ENCODE peak calls at places on chromosomes 12 and 14, in seven cellular contexts. D, B, Q, L, Y, Z and K are unnamed samples.

GRCh38 chr14:90416649-90417237 is 19.9 kb downstream of the CALM1 start:
- DNase-seq in L (no peak), B (no peak), Z (no peak), Y (no peak), D (no peak), Q (no peak), K (no peak)

GRCh38 chr14:24215495-24216344 is at the start of gene MDP1:
- DNase-seq in B (peak), Y (peak), Q (peak), Z (peak), D (peak), L (peak), K (peak)

GRCh38 chr12:32115404-32116104 is 8.9 kb downstream of the BICD1 start:
- DNase-seq in B (no peak), Z (peak), Y (peak), D (peak), L (no peak), Q (peak), K (peak)

GRCh38 chr12:65611396-65611795 is 212.9 kb upstream of the HMGA2 start:
- DNase-seq in Y (no peak), B (no peak), Z (no peak), L (no peak), Q (no peak), D (no peak), K (no peak)

GRCh38 chr14:34324363-34324795 is 137.7 kb downstream of the SPTSSA start:
- DNase-seq in Q (peak), Z (peak), B (no peak), L (no peak), Y (no peak), D (peak), K (peak)

GRCh38 chr12:116423053-116423452 is 136.1 kb upstream of the MAP1LC3B2 start:
- DNase-seq in Q (peak), Z (peak), L (no peak), B (no peak), Y (no peak), D (peak), K (peak)

GRCh38 chr14:58832010-58832409 is 194.2 kb downstream of the DACT1 start:
- DNase-seq in Y (no peak), Z (peak), Q (no peak), B (no peak), L (no peak), D (no peak), K (no peak)

GRCh38 chr12:6424848-6425247 is 19.9 kb upstream of the CD27 start:
- DNase-seq in L (no peak), Z (no peak), Q (no peak), B (no peak), D (no peak), Y (no peak), K (no peak)

GRCh38 chr14:75310295-75311059 is 31.8 kb downstream of the FOS start:
- DNase-seq in Z (peak), D (peak), B (no peak), L (no peak), Y (peak), Q (peak), K (peak)

GRCh38 chr14:56797003-56797568 is 13.2 kb downstream of the OTX2 start:
- DNase-seq in Y (no peak), D (no peak), Q (no peak), Z (no peak), L (no peak), B (no peak), K (no peak)

GRCh38 chr14:102909462-102909861 is 13.0 kb upstream of the AMN start:
- DNase-seq in Q (no peak), L (no peak), Y (no peak), D (no peak), B (no peak), Z (no peak), K (no peak)

GRCh38 chr12:83017001-83017400 is 330.3 kb downstream of the TMTC2 start:
- DNase-seq in L (no peak), B (no peak), Q (no peak), Z (peak), Y (no peak), D (no peak), K (no peak)

GRCh38 chr14:72451081-72451972 is 442.6 kb downstream of the DPF3 start:
- DNase-seq in B (peak), D (no peak), Y (peak), Q (no peak), L (no peak), Z (no peak), K (no peak)

GRCh38 chr12:50353869-50354593 is 42.4 kb downstream of the FAM186A start:
- DNase-seq in L (no peak), D (peak), Z (no peak), Y (peak), B (no peak), Q (peak), K (peak)

GRCh38 chr14:24177928-24178327 is 6.0 kb downstream of the REC8 start:
- DNase-seq in D (no peak), Y (no peak), L (no peak), Z (no peak), B (no peak), Q (no peak), K (no peak)

DNA sequence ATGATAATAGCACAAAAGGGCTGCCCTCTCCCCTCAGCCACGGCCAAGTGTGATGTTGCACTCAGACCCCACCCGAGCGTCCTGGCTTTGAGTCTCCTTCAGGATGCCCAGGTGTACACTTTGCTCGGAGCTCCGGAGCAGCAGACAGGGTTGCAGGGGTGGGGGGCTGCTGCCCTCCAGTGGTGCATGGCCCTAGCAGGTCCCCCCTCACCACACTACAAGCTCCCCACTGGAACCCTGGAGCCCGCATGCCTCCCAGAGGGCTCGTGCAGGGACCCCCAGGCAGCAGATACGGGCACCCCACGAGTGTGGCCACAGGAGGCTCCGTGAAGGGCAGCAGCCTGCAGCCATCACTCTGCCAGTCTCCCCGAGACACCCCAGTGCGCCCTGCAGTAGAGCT is 69.9 kb upstream of the C14orf180 start:
- DNase-seq in L (no peak), Y (no peak), D (no peak), Q (no peak), Z (no peak), B (no peak), K (no peak)
- TF ChIP-seq CTCF in L (no peak), Y (no peak), D (no peak), Q (no peak), Z (no peak), B (no peak), K (no peak)

GRCh38 chr12:95574030-95574429 is 22.8 kb upstream of the USP44 start:
- DNase-seq in L (no peak), B (no peak), Y (no peak), D (no peak), Z (no peak), Q (no peak), K (no peak)
- H3K4me3 ChIP-seq in L (no peak), B (peak), Y (no peak), D (no peak), Z (no peak), Q (no peak), K (no peak)

DNA sequence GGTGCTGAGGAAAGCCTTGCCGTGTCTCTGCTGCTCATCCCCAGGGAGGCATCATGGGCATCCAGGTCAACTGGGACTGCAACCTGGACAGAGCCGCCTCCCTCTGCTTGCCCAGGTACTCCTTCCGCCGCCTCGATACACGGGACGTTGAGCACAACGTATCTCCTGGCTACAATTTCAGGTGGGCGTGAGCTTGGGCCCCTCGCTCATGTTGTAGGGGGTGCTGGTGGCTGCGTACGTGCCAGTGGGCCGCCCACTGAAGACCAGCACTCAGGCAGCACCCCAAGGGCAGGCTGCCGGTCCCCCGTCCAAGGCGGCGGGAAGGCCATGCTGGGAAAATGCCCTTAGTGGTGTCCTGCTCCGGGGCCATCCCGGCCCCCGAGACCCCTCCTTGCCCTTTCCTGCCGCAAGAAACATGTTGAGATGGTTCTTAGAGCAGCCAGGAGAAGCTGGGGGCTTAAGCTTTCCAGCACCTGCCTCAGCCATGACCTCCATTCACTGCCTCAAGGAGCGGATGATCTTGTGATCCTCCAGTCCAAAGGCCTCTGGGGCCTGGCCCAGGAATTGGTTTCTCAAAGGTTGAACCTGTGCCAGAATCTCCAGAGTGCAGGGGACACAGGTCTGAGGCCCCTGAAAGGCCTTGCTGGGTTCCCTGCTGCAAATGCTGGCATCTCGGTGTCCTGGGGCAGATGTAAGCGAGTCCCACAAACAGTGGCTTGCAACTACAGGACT is 19.2 kb downstream of the P2RX4 start:
- DNase-seq in B (no peak), D (no peak), Y (no peak), Q (no peak), L (no peak), Z (no peak), K (no peak)
- TF ChIP-seq CTCF in B (no peak), D (no peak), Y (no peak), Q (no peak), L (no peak), Z (no peak), K (no peak)

GRCh38 chr12:51815571-51815970 is 32.9 kb downstream of the FIGNL2 start:
- DNase-seq in Q (no peak), Z (no peak), D (no peak), Y (no peak), B (no peak), L (no peak), K (no peak)

GRCh38 chr12:51812871-51813270 is 35.6 kb downstream of the FIGNL2 start:
- DNase-seq in Y (no peak), Z (no peak), D (no peak), Q (no peak), B (no peak), L (no peak), K (no peak)

GRCh38 chr12:51817027-51817953 is 31.2 kb downstream of the FIGNL2 start:
- DNase-seq in Z (no peak), L (no peak), Q (no peak), Y (no peak), B (no peak), D (no peak), K (no peak)

GRCh38 chr12:51813931-51814310 is 34.6 kb downstream of the FIGNL2 start:
- DNase-seq in B (no peak), D (no peak), Y (no peak), Z (no peak), Q (no peak), L (no peak), K (no peak)

DNA sequence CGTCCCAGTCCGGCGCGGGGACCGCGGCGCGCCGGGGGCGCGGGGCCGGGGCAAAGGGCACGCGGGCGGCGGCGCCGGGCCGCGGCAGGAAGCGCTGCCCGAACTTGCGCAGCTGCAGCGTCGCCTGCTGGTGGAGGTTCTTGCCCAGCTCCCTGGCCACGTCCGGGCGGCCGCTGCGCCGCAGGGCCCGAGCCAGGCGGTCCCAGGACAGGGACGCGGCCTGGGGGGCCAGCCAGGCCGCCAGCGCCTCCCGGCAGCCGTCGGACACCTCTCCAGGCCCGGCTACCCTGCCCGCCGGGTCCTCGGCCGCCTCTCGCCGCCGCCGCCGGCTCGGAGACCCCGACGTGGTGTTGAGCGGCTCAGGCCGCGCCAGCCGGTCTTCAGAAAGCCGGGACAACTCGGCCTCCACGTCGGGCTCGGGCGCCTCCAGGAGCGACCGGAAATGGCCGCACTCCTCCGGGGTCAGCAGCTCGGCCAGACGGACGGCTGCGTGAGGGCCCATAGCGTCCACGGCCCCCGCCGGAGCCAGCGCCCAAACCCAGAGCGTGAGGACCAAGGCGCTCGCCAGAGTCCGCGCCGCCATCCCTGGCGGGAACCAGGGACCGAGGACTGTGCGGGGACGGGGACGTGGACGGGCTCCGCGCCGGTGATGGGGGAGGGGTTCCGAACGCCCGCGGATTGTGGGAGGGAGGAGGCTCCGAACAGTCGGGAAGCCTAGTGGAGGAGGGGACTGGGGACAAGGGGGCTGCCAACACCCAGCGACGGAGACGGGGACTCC is 34.0 kb downstream of the FIGNL2 start:
- DNase-seq in B (peak), L (no peak), Y (no peak), D (peak), Q (peak), Z (peak), K (peak)
- H3K4me3 ChIP-seq in B (no peak), L (peak), Y (peak), D (peak), Q (peak), Z (no peak), K (peak)

DNA sequence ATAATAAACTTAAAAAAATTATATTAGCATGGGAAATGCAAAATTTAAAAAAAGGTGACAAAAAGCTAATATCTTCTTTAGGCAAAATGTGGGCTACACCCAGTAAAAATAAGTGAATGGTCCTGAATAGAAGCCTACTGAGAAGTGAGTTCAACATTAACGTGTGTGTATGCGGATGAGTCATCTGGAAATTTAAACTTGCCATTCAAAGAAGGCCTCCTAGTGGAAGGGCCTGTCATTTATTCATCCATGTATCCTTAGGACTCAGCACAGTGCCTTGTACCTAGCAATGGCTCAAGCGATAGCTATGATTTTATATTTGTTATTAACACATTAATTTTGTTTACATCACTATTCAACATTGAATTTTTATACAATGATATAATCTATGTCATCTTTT is 226.2 kb downstream of the NUBPL start:
- DNase-seq in Z (peak), L (no peak), D (peak), Q (peak), Y (no peak), B (no peak), K (no peak)
- TF ChIP-seq CTCF in Z (peak), L (no peak), D (peak), Q (no peak), Y (no peak), B (no peak), K (no peak)

GRCh38 chr12:30822385-30823139 is 67.8 kb upstream of the CAPRIN2 start:
- DNase-seq in L (no peak), B (peak), D (peak), Z (peak), Y (no peak), Q (peak), K (peak)
- H3K4me3 ChIP-seq in L (peak), B (peak), D (peak), Z (peak), Y (peak), Q (peak), K (peak)

DNA sequence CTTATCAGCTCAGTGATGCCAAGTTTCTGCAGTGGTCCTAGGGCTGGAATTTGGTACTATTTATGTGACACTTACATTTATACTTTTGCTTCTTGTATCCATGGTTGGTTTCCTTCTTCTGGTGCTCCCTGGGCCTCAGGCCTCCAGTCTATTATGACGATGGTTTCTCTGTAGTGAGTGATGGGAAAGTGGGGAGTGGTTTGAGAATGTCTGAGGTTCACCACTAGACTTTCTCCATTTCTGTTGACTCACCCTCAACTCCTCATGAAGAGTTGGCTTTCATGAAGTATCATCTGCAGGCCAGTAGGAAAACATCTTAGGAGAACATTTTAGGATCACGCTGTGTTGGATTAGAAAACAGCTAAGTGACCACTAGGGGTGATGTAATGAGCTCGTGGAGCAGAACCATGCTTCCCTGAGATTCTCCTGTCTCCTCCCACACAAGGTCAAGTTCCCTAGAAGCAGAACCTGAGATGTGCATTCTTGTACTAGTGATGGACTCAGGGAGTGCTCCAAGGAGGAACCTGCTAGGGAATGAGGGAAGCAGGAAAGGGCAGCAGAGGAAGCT is 32.1 kb downstream of the RPH3A start:
- DNase-seq in B (no peak), Z (no peak), L (no peak), Y (no peak), D (no peak), Q (no peak), K (no peak)
- TF ChIP-seq CTCF in B (no peak), Z (no peak), L (no peak), Y (no peak), D (no peak), Q (no peak), K (no peak)

GRCh38 chr12:19065871-19066270 is 63.7 kb upstream of the PLEKHA5 start:
- DNase-seq in L (no peak), Y (no peak), B (no peak), Z (no peak), Q (no peak), D (no peak), K (no peak)
- H3K4me3 ChIP-seq in L (no peak), Y (no peak), B (no peak), Z (no peak), Q (no peak), D (no peak), K (no peak)